ENCODE peak calls at places on chromosomes 16 and 17, in seven cellular contexts. Z, D, I, P, A, R and O are unnamed samples.
A peak's percentile ranks its signal among the peaks of the same experiment; 100 is the strongest.

GRCh38 chr16:57257455-57258070 is 12.5 kb downstream of the ARL2BP start:
- DNase-seq in Z (no peak), D (no peak), I (no peak), P (no peak), A (no peak), R (no peak), O (no peak)

GRCh38 chr17:46916211-46916610 is 6.7 kb upstream of the GOSR2 start:
- DNase-seq in Z (peak; percentile 21), D (no peak), I (no peak), P (no peak), A (no peak), R (no peak), O (no peak)

GRCh38 chr17:71628306-71628705 is 492.5 kb upstream of the SOX9 start:
- DNase-seq in Z (no peak), D (no peak), I (no peak), P (no peak), A (no peak), R (no peak), O (no peak)

GRCh38 chr17:6711681-6712057 is 1.5 kb downstream of the SLC13A5 start:
- DNase-seq in Z (no peak), D (no peak), I (no peak), P (no peak), A (no peak), R (no peak), O (no peak)

GRCh38 chr16:78437352-78437968 is 338.0 kb downstream of the WWOX start:
- DNase-seq in Z (peak; percentile 1), D (no peak), I (peak; percentile 55), P (peak; percentile 27), A (no peak), R (no peak), O (peak; percentile 20)

GRCh38 chr17:42577140-42577531 is 393 bp downstream of the PSMC3IP start:
- DNase-seq in Z (no peak), D (no peak), I (no peak), P (no peak), A (no peak), R (no peak), O (no peak)

GRCh38 chr16:9437115-9437514 is 345.7 kb downstream of the HAPSTR1 start:
- DNase-seq in Z (no peak), D (no peak), I (no peak), P (no peak), A (no peak), R (no peak), O (no peak)

GRCh38 chr17:78903101-78903779 is at the start of gene CEP295NL:
- DNase-seq in Z (peak; percentile 63), D (no peak), I (no peak), P (peak; percentile 66), A (no peak), R (no peak), O (peak; percentile 83)

GRCh38 chr16:25546781-25547180 is 145.0 kb upstream of the HS3ST4 start:
- DNase-seq in Z (no peak), D (no peak), I (no peak), P (no peak), A (no peak), R (no peak), O (no peak)

GRCh38 chr16:57633383-57634064 is 5.1 kb downstream of the ADGRG1 start:
- DNase-seq in Z (no peak), D (no peak), I (no peak), P (no peak), A (no peak), R (no peak), O (no peak)

GRCh38 chr16:26521626-26522025 is 545.1 kb upstream of the C16orf82 start:
- DNase-seq in Z (no peak), D (no peak), I (no peak), P (no peak), A (no peak), R (no peak), O (no peak)

GRCh38 chr17:58968662-58969061 is 138.0 kb downstream of the TRIM37 start:
- DNase-seq in Z (peak; percentile 12), D (no peak), I (no peak), P (no peak), A (no peak), R (no peak), O (no peak)

GRCh38 chr16:73019456-73020362 is 28.2 kb downstream of the ZFHX3 start:
- DNase-seq in Z (peak; percentile 89), D (no peak), I (no peak), P (peak; percentile 45), A (no peak), R (no peak), O (peak; percentile 81)

GRCh38 chr17:70271200-70271599 is 101.9 kb downstream of the KCNJ2 start:
- DNase-seq in Z (no peak), D (no peak), I (no peak), P (no peak), A (no peak), R (no peak), O (no peak)

GRCh38 chr17:79276824-79277223 is 202.2 kb downstream of the ENGASE start:
- DNase-seq in Z (no peak), D (no peak), I (no peak), P (peak; percentile 87), A (no peak), R (no peak), O (no peak)

GRCh38 chr16:84741351-84741791 is 41.6 kb downstream of the USP10 start:
- DNase-seq in Z (peak; percentile 69), D (no peak), I (no peak), P (no peak), A (no peak), R (no peak), O (no peak)

GRCh38 chr16:57245472-57246113 is 534 bp downstream of the ARL2BP start:
- DNase-seq in Z (no peak), D (no peak), I (peak; percentile 65), P (peak; percentile 46), A (peak; percentile 49), R (peak; percentile 50), O (no peak)

GRCh38 chr17:81004336-81005015 is 12.8 kb downstream of the CHMP6 start:
- DNase-seq in Z (no peak), D (no peak), I (no peak), P (no peak), A (no peak), R (no peak), O (no peak)

GRCh38 chr16:58196898-58197313 is 1.0 kb downstream of the CSNK2A2 start:
- DNase-seq in Z (peak; percentile 48), D (no peak), I (no peak), P (no peak), A (peak; percentile 20), R (no peak), O (no peak)

GRCh38 chr17:57868007-57868774 is 18.3 kb upstream of the MRPS23 start:
- DNase-seq in Z (peak; percentile 94), D (peak; percentile 32), I (peak; percentile 82), P (peak; percentile 94), A (peak; percentile 79), R (peak; percentile 81), O (peak; percentile 87)

GRCh38 chr16:75942351-75942750 is 216.1 kb upstream of the CPHXL start:
- DNase-seq in Z (no peak), D (no peak), I (no peak), P (no peak), A (no peak), R (no peak), O (no peak)

GRCh38 chr16:79784007-79784406 is 183.5 kb upstream of the MAF start:
- DNase-seq in Z (no peak), D (no peak), I (no peak), P (no peak), A (no peak), R (no peak), O (no peak)
- H3K4me3 ChIP-seq in Z (no peak overlapping the region), D (no peak overlapping the region), I (no peak overlapping the region), P (no peak overlapping the region), A (no peak overlapping the region), R (no peak overlapping the region), O (no peak overlapping the region)

DNA sequence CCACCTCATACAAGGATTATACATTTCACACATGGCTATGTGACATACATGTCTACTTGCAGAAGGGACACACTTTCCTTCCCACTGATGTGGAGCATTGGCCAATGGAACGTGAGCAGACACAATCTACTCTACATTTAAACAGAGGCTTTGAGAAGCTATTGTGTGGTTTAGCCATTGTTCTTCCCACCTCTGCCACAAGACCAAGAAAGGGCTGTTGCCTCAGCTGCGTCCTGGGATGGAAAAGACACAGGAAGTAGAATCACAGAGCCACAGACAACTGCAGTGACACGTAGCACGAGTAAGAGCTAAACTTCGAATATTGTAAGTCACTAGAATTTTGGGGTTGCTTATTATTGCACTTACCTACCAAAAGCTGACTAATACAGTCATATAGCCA is 33.3 kb downstream of the PRKCB start:
- DNase-seq in Z (no peak), D (no peak), I (no peak), P (no peak), A (no peak), R (no peak), O (no peak)
- TF ChIP-seq CTCF in Z (no peak), D (no peak), I (no peak), P (no peak), A (no peak), R (no peak), O (no peak)

DNA sequence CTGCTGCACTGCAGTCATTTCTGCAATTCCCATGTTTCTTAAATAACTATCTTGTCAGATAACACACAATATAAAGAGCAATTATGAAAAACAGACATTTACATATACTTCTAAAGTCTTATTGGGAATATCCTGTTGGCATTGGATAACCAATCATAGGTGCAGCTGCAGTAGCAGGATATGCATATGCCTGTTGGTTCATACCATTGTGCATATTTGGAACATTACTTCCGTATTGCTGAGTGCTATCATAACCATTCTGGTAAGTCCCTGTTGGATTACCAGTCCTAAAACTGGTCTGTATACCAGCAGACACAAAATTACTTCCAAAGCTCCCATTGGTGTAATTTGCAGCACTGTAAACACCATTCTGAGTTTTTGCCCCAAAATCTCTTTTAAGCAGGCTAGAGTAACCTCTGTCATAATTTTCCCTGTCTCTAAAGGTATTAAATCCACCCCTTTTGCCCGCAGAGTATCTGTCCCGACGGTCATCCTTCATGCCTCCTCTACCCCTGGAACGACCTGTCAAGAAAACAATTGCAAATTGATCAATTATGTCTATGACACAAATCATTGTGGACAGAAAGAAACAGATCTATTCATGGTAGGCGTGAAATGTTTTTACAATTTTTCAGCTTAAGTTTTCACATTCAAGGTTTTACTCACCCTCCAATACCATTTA is 3.1 kb upstream of the POLG2 start:
- DNase-seq in Z (peak; percentile 60), D (no peak), I (no peak), P (no peak), A (no peak), R (no peak), O (no peak)
- TF ChIP-seq POLR2A in Z (no peak), D (no peak), I (no peak), P (no peak), A (no peak), R (no peak), O (peak; percentile 24)

GRCh38 chr17:15947976-15948752 is 3.2 kb downstream of the ADORA2B start:
- DNase-seq in Z (no peak), D (no peak), I (no peak), P (no peak), A (no peak), R (no peak), O (no peak)

GRCh38 chr17:15945493-15946209 is 721 bp downstream of the ADORA2B start:
- DNase-seq in Z (peak; percentile 16), D (no peak), I (no peak), P (peak; percentile 26), A (no peak), R (no peak), O (no peak)

GRCh38 chr17:15947331-15947730 is 2.4 kb downstream of the ADORA2B start:
- DNase-seq in Z (peak; percentile 48), D (no peak), I (no peak), P (no peak), A (no peak), R (no peak), O (no peak)

GRCh38 chr17:15944720-15945492 is at the start of gene ADORA2B:
- DNase-seq in Z (peak; percentile 71), D (no peak), I (peak; percentile 36), P (peak; percentile 65), A (peak; percentile 67), R (no peak), O (peak; percentile 61)

GRCh38 chr17:15946611-15947120 is 1.7 kb downstream of the ADORA2B start:
- DNase-seq in Z (no peak), D (no peak), I (no peak), P (no peak), A (no peak), R (no peak), O (no peak)
- H3K4me3 ChIP-seq in Z (peak overlapping the region; percentile 73), D (peak overlapping the region; percentile 67), I (no peak overlapping the region), P (no peak overlapping the region), A (no peak overlapping the region), R (no peak overlapping the region), O (no peak overlapping the region)